ENCODE peak calls at places on chromosomes 1 and 21, in six cellular contexts. K is HFF-Myc, U is endothelial cell, X is AG09319, W is HFFc6, M is AG10803. Q is an unnamed sample.

GRCh38 chr1:21622466-21623315 is 46.5 kb downstream of the RAP1GAP start:
- DNase-seq in K (no peak), U (peak), X (no peak), W (no peak), M (no peak), Q (peak)

GRCh38 chr1:239058190-239058589 is 328.2 kb upstream of the CHRM3 start:
- DNase-seq in K (no peak), U (no peak), X (no peak), W (no peak), M (no peak), Q (no peak)

GRCh38 chr21:38319781-38320180 is 63.0 kb downstream of the KCNJ15 start:
- DNase-seq in K (no peak), U (no peak), X (no peak), W (peak), M (peak), Q (no peak)

GRCh38 chr1:232227171-232227740 is 402.7 kb downstream of the SIPA1L2 start:
- DNase-seq in K (no peak), U (no peak), X (no peak), W (no peak), M (peak), Q (no peak)

GRCh38 chr1:180920702-180921101 is 8.0 kb downstream of the KIAA1614 start:
- DNase-seq in K (no peak), U (no peak), X (no peak), W (no peak), M (no peak), Q (no peak)

GRCh38 chr1:200733907-200734306 is 4.8 kb upstream of the CAMSAP2 start:
- DNase-seq in K (no peak), U (no peak), X (no peak), W (no peak), M (no peak), Q (no peak)

GRCh38 chr1:23184203-23184602 is 15.5 kb upstream of the LUZP1 start:
- DNase-seq in K (no peak), U (no peak), X (no peak), W (no peak), M (no peak), Q (no peak)

GRCh38 chr1:18484276-18484675 is 3.5 kb downstream of the KLHDC7A start:
- DNase-seq in K (no peak), U (no peak), X (no peak), W (no peak), M (no peak), Q (no peak)

GRCh38 chr21:35102488-35103407 is 53.6 kb upstream of the RUNX1 start:
- DNase-seq in K (no peak), U (no peak), X (no peak), W (no peak), M (no peak), Q (peak)

GRCh38 chr1:183218981-183219621 is 33.0 kb downstream of the LAMC2 start:
- DNase-seq in K (no peak), U (peak), X (no peak), W (no peak), M (no peak), Q (peak)

GRCh38 chr1:46522184-46522968 is 29.1 kb downstream of the KNCN start:
- DNase-seq in K (no peak), U (no peak), X (peak), W (peak), M (peak), Q (no peak)

GRCh38 chr21:34589511-34590282 is 25.2 kb downstream of the RCAN1 start:
- DNase-seq in K (no peak), U (no peak), X (no peak), W (no peak), M (no peak), Q (no peak)

GRCh38 chr21:45998871-45999580 is 17.5 kb downstream of the COL6A1 start:
- DNase-seq in K (no peak), U (peak), X (no peak), W (no peak), M (no peak), Q (no peak)

GRCh38 chr1:215635827-215636226 is 68.7 kb downstream of the KCTD3 start:
- DNase-seq in K (no peak), U (no peak), X (no peak), W (no peak), M (no peak), Q (no peak)

GRCh38 chr1:8003431-8004112 is 22.5 kb downstream of the ERRFI1 start:
- DNase-seq in K (no peak), U (no peak), X (no peak), W (no peak), M (no peak), Q (no peak)

GRCh38 chr1:244054924-244055263 is 3.8 kb downstream of the ZBTB18 start:
- DNase-seq in K (no peak), U (no peak), X (no peak), W (no peak), M (no peak), Q (no peak)

GRCh38 chr1:244160455-244161020 is 109.5 kb downstream of the ZBTB18 start:
- DNase-seq in K (no peak), U (no peak), X (no peak), W (no peak), M (no peak), Q (no peak)

GRCh38 chr1:52574594-52574993 is 21.7 kb upstream of the TUT4 start:
- DNase-seq in K (peak), U (no peak), X (peak), W (peak), M (peak), Q (no peak)

GRCh38 chr1:96144636-96145035 is 576.9 kb upstream of the PTBP2 start:
- DNase-seq in K (no peak), U (no peak), X (no peak), W (no peak), M (no peak), Q (no peak)

GRCh38 chr1:58211857-58212256 is 334.7 kb downstream of the OMA1 start:
- DNase-seq in K (no peak), U (no peak), X (no peak), W (no peak), M (no peak), Q (no peak)

GRCh38 chr1:184050631-184051030 is 899 bp upstream of the TSEN15 start:
- DNase-seq in K (no peak), U (no peak), X (no peak), W (no peak), M (peak), Q (no peak)

GRCh38 chr1:113657556-113658063 is 101.7 kb downstream of the PHTF1 start:
- DNase-seq in K (no peak), U (no peak), X (no peak), W (no peak), M (no peak), Q (no peak)

GRCh38 chr1:8974551-8974950 is 28.9 kb downstream of the CA6 start:
- DNase-seq in K (no peak), U (no peak), X (no peak), W (no peak), M (no peak), Q (no peak)

GRCh38 chr1:95217371-95217770 is 16.6 kb upstream of the RWDD3 start:
- DNase-seq in K (no peak), U (no peak), X (no peak), W (no peak), M (no peak), Q (no peak)

GRCh38 chr1:159941867-159942560 is 3.4 kb downstream of the IGSF9 start:
- DNase-seq in K (no peak), U (no peak), X (no peak), W (no peak), M (no peak), Q (no peak)

GRCh38 chr1:236320671-236321070 is 38.9 kb upstream of the ERO1B start:
- DNase-seq in K (no peak), U (no peak), X (no peak), W (no peak), M (no peak), Q (no peak)

GRCh38 chr1:91440845-91441244 is 36.2 kb upstream of the HFM1 start:
- DNase-seq in K (no peak), U (no peak), X (no peak), W (peak), M (peak), Q (peak)
- TF ChIP-seq CTCF in K (peak), U (no peak), X (peak), W (peak), M (peak), Q (no peak)

GRCh38 chr1:167208624-167208976 is 12.1 kb upstream of the POU2F1 start:
- DNase-seq in K (no peak), U (no peak), X (no peak), W (no peak), M (no peak), Q (no peak)
- TF ChIP-seq CTCF in K (no peak), U (no peak), X (no peak), W (peak), M (no peak), Q (no peak)

GRCh38 chr1:213385201-213385600 is 334.2 kb downstream of the RPS6KC1 start:
- DNase-seq in K (no peak), U (no peak), X (no peak), W (no peak), M (no peak), Q (no peak)

GRCh38 chr1:213385806-213386324 is 334.8 kb downstream of the RPS6KC1 start:
- DNase-seq in K (no peak), U (no peak), X (no peak), W (no peak), M (no peak), Q (no peak)

GRCh38 chr1:213388199-213388598 is 337.2 kb downstream of the RPS6KC1 start:
- DNase-seq in K (no peak), U (no peak), X (no peak), W (no peak), M (no peak), Q (no peak)

GRCh38 chr1:213389061-213389581 is 338.1 kb downstream of the RPS6KC1 start:
- DNase-seq in K (no peak), U (no peak), X (no peak), W (no peak), M (no peak), Q (no peak)

DNA sequence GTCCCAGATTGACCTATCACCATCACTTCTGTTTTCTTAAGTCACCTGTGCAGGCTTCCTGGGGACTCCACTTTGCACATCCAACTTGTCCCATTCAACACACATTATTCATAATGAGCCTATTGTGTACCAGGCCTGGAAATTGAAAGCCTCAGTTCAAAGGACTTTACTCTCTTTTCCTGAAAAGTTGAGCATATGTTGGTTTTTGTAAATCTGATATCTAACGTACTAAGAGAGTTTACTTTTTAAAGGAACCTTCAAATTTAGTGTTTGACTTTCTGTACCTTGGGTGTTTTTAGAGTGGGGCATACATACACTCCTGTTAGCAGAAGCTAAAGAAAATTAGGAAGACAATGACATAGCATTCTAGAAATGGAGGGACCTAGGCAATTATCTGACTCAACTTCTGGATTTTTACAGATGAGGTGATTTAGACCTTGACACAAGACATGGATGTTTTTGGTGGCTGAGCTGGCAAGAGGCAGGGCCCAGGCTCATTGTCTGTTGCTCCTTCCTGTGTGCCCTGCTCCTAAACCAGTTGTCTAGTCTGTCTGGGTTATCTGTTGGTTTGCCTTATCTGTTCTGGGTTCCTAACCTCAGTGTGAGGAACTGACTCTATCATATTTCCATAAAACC is 336.5 kb downstream of the RPS6KC1 start:
- DNase-seq in K (no peak), U (no peak), X (no peak), W (no peak), M (no peak), Q (no peak)
- TF ChIP-seq CTCF in K (no peak), U (no peak), X (no peak), W (no peak), M (no peak), Q (no peak)

GRCh38 chr1:247857069-247857985 is at the start of gene TRIM58:
- DNase-seq in K (no peak), U (peak), X (no peak), W (no peak), M (no peak), Q (peak)
- TF ChIP-seq CTCF in K (no peak), U (peak), X (no peak), W (no peak), M (no peak), Q (no peak)

GRCh38 chr21:29851611-29852010 is 88.2 kb downstream of the GRIK1 start:
- DNase-seq in K (no peak), U (no peak), X (no peak), W (no peak), M (no peak), Q (no peak)

GRCh38 chr21:29843818-29844217 is 96.0 kb downstream of the GRIK1 start:
- DNase-seq in K (no peak), U (no peak), X (no peak), W (no peak), M (no peak), Q (no peak)

GRCh38 chr21:29854795-29855194 is 85.0 kb downstream of the GRIK1 start:
- DNase-seq in K (no peak), U (no peak), X (no peak), W (no peak), M (no peak), Q (no peak)

GRCh38 chr21:29849735-29850176 is 90.0 kb downstream of the GRIK1 start:
- DNase-seq in K (peak), U (peak), X (peak), W (peak), M (peak), Q (peak)
- TF ChIP-seq CTCF in K (peak), U (peak), X (peak), W (peak), M (peak), Q (peak)

DNA sequence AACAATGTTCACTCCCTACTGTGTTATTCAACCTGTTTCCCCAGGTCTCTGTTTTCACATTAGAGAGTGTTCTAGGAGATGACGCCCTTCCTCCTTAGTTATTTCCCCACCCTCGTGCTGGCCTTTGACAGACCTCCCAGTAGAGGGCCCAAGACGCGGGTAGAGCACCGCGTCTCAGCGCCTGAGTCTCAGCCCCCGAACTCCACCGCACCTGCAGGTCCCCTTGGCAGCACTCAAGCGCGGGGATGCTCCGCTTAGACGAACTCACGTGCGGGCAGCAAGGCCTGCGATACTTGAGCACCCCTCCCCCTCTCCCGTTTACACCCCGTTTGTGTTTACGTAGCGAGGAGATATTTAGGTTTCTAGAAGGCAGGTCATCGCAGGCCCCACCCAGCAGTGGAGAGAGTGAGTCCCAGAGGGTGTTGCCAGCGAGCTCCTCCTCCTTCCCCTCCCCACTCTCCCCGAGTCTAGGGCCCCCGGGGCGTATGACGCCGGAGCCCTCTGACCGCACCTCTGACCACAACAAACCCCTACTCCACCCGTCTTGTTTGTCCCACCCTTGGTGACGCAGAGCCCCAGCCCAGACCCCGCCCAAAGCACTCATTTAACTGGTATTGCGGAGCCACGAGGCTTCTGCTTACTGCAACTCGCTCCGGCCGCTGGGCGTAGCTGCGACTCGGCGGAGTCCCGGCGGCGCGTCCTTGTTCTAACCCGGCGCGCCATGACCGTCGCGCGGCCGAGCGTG is at the start of gene CD55:
- DNase-seq in K (peak), U (peak), X (peak), W (peak), M (peak), Q (peak)
- TF ChIP-seq CTCF in K (peak), U (no peak), X (peak), W (peak), M (peak), Q (peak)

GRCh38 chr1:218982482-218982881 is 191.2 kb upstream of the LYPLAL1 start:
- DNase-seq in K (no peak), U (no peak), X (no peak), W (no peak), M (no peak), Q (no peak)

GRCh38 chr1:218983433-218983832 is 190.2 kb upstream of the LYPLAL1 start:
- DNase-seq in K (no peak), U (no peak), X (no peak), W (no peak), M (no peak), Q (no peak)

GRCh38 chr1:218985424-218985823 is 188.3 kb upstream of the LYPLAL1 start:
- DNase-seq in K (no peak), U (no peak), X (no peak), W (no peak), M (no peak), Q (no peak)

GRCh38 chr1:218986816-218987215 is 186.9 kb upstream of the LYPLAL1 start:
- DNase-seq in K (no peak), U (no peak), X (no peak), W (no peak), M (no peak), Q (no peak)

DNA sequence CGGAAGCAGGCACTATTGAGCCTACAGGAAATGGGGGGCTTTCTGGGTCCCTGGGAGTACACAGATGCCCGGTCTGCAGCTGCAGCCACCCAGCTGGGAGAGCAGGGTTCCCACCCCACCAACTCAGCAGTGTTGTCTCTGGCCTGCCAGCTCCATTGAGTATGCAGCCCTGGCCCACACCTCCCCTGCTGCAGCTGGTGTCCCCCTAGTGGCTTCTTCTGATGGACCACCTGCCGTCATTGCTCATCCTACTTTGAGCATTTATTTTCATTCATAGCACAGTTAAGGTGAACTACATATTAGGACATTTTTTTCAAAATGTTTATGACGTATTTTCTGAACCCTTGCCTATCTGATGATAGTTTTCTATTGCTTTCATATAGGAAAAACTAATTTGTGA is 189.8 kb upstream of the LYPLAL1 start:
- DNase-seq in K (no peak), U (peak), X (no peak), W (no peak), M (no peak), Q (no peak)
- TF ChIP-seq CTCF in K (peak), U (peak), X (peak), W (peak), M (no peak), Q (no peak)

GRCh38 chr1:44037154-44037553 is 5.9 kb upstream of the SLC6A9 start:
- DNase-seq in K (no peak), U (no peak), X (no peak), W (no peak), M (no peak), Q (no peak)

GRCh38 chr1:44034423-44034822 is 3.2 kb upstream of the SLC6A9 start:
- DNase-seq in K (no peak), U (no peak), X (no peak), W (no peak), M (no peak), Q (no peak)

GRCh38 chr1:44036409-44037111 is 5.3 kb upstream of the SLC6A9 start:
- DNase-seq in K (peak), U (peak), X (no peak), W (peak), M (peak), Q (peak)

GRCh38 chr1:44034976-44035716 is 3.9 kb upstream of the SLC6A9 start:
- DNase-seq in K (no peak), U (no peak), X (no peak), W (no peak), M (no peak), Q (no peak)

DNA sequence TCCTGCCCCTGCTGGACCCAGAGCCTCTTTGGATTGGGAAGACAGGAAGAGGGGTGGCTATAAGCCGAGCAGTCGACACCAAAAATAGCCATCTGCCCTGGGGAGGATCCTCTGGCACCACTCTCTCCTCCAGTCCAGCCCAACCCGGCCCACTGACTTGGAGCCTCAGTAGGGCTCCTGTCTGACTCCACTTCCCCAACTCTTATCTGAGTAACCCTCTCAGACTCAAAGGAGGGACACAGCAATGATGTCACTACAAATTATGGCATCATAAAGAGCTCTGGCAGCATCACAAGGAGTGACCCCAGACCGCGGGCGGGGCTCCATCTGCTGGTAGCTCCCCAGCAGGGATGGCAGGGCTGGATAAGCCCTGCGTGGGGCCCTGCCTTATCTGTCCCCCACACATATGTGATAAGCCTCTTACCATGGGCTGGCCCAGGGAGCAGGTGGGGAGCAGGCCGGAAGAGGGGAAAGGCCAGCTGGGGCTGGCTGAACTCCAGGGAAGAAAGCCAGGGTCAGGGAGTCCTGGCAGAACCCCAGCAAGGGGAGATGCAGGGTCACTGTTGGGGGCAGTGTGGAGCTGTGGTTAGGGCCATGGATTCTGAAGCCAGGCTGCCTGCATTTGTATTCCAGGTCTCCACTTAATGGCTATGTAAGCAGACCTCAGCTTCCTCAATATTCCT is 4.6 kb upstream of the SLC6A9 start:
- DNase-seq in K (no peak), U (no peak), X (no peak), W (no peak), M (no peak), Q (peak)
- TF ChIP-seq CTCF in K (no peak), U (no peak), X (peak), W (no peak), M (no peak), Q (no peak)